ENCODE peak calls at places on chromosomes 16 and 17, in ten cellular contexts. F is IMR-90; O is ovary; M is tibial artery; Y is CD8-positive, alpha-beta T cell; K is OCI-LY7; W is endodermal cell; X is ascending aorta; I is upper lobe of right lung; U is GM23338. N is an unnamed sample. For H3K4me1, the result is how much of the 10 kb centered on the place peaks cover.

GRCh38 chr17:29158515-29159275 is 21.5 kb downstream of the MYO18A start:
- DNase-seq in F (peak), O (no peak), K (no peak), W (peak), I (no peak), M (no peak), Y (no peak), X (no peak), U (no peak), N (no peak)

GRCh38 chr17:35344262-35344661 is 29.2 kb downstream of the SLFN11 start:
- DNase-seq in Y (no peak), I (no peak), M (no peak), F (no peak), W (no peak), O (no peak), X (no peak), K (no peak), U (no peak), N (no peak)

GRCh38 chr17:33112763-33113162 is 121.1 kb downstream of the SPACA3 start:
- DNase-seq in K (no peak), M (no peak), F (peak), Y (no peak), U (peak), O (no peak), X (no peak), W (no peak), I (no peak), N (peak)

GRCh38 chr17:82272495-82273326 is 789 bp downstream of the CSNK1D start:
- DNase-seq in U (peak), X (no peak), K (peak), O (peak), M (peak), I (peak), Y (peak), F (no peak), W (peak), N (no peak)

GRCh38 chr16:4327782-4328579 is 12.1 kb downstream of the GLIS2 start:
- DNase-seq in F (peak), U (peak), X (no peak), K (peak), I (peak), M (peak), Y (peak), W (peak), O (peak), N (no peak)

GRCh38 chr17:45320931-45321461 is 4.2 kb upstream of the MAP3K14 start:
- DNase-seq in Y (no peak), X (no peak), M (peak), K (no peak), I (no peak), U (no peak), W (no peak), O (no peak), F (peak), N (peak)

GRCh38 chr17:16872836-16873653 is 98.9 kb downstream of the TNFRSF13B start:
- DNase-seq in O (no peak), U (peak), W (peak), Y (no peak), X (no peak), K (peak), F (no peak), M (no peak), I (peak), N (no peak)

GRCh38 chr17:55813944-55814343 is 63.1 kb downstream of the PCTP start:
- DNase-seq in O (no peak), U (no peak), I (no peak), Y (no peak), K (no peak), F (no peak), M (no peak), W (no peak), X (no peak), N (no peak)

GRCh38 chr16:71520550-71520949 is 5.7 kb upstream of the CHST4 start:
- DNase-seq in M (no peak), K (no peak), X (no peak), W (no peak), O (no peak), Y (no peak), F (no peak), U (no peak), I (no peak), N (peak)

GRCh38 chr16:11499295-11500089 is 87.2 kb downstream of the LITAF start:
- DNase-seq in F (no peak), O (no peak), K (no peak), W (peak), Y (no peak), M (no peak), U (peak), I (no peak), X (no peak), N (peak)

GRCh38 chr17:76262732-76263344 is 2.3 kb upstream of the UBALD2 start:
- DNase-seq in U (no peak), Y (no peak), K (peak), I (no peak), F (no peak), M (no peak), X (no peak), W (peak), O (no peak), N (no peak)

GRCh38 chr16:85328665-85329058 is 216.4 kb upstream of the CIBAR2 start:
- DNase-seq in M (no peak), I (no peak), O (no peak), X (no peak), Y (no peak), W (peak), U (peak), K (no peak), F (no peak), N (no peak)

GRCh38 chr16:55329791-55330190 is 5.8 kb downstream of the IRX6 start:
- DNase-seq in X (no peak), K (no peak), M (no peak), Y (no peak), I (no peak), U (peak), W (no peak), F (no peak), O (no peak), N (no peak)

GRCh38 chr16:15907863-15908478 is 19.6 kb upstream of the CEP20 start:
- DNase-seq in F (peak), M (no peak), I (no peak), X (no peak), W (peak), U (peak), Y (no peak), O (no peak), K (peak), N (no peak)

GRCh38 chr17:64406321-64407200 is 15.9 kb upstream of the PECAM1 start:
- DNase-seq in F (no peak), Y (no peak), K (peak), U (peak), X (no peak), M (no peak), O (peak), I (peak), W (peak), N (no peak)

GRCh38 chr17:66006654-66007053 is 185.3 kb downstream of the CEP112 start:
- DNase-seq in F (no peak), I (no peak), U (no peak), Y (no peak), O (no peak), W (no peak), X (no peak), K (no peak), M (no peak), N (no peak)

GRCh38 chr17:78490673-78491072 is 86.5 kb downstream of the DNAH17 start:
- DNase-seq in U (no peak), Y (no peak), I (no peak), K (no peak), M (no peak), F (no peak), W (no peak), O (no peak), X (no peak), N (no peak)

GRCh38 chr17:74694081-74694480 is 18.6 kb downstream of the CD300LF start:
- DNase-seq in F (no peak), M (no peak), Y (no peak), O (no peak), W (no peak), U (no peak), X (no peak), K (no peak), I (no peak), N (no peak)

GRCh38 chr17:83037084-83037950 is 42.1 kb upstream of the METRNL start:
- DNase-seq in K (no peak), W (peak), O (no peak), X (no peak), M (no peak), I (peak), F (no peak), Y (no peak), U (no peak), N (no peak)

GRCh38 chr16:14202697-14203096 is 131.6 kb downstream of the MRTFB start:
- DNase-seq in Y (no peak), K (no peak), M (no peak), O (no peak), I (no peak), W (no peak), U (peak), F (no peak), X (no peak), N (no peak)

GRCh38 chr17:75430159-75430748 is 24.8 kb upstream of the GRB2 start:
- DNase-seq in K (no peak), U (peak), Y (no peak), I (no peak), W (peak), F (peak), O (no peak), M (no peak), X (no peak), N (no peak)

GRCh38 chr17:1512351-1512750 is 4.1 kb downstream of the INPP5K start:
- DNase-seq in O (no peak), I (no peak), W (peak), K (no peak), X (no peak), M (no peak), Y (no peak), U (no peak), F (no peak), N (peak)

GRCh38 chr17:2909853-2910234 is 113.6 kb downstream of the RAP1GAP2 start:
- DNase-seq in M (no peak), O (no peak), W (no peak), K (no peak), Y (no peak), F (no peak), X (no peak), U (no peak), I (no peak), N (no peak)
- H3K4me1 ChIP-seq in M (under half), O (under half), W (under half), K (under half), Y (under half), F (under half), X (under half), U (under half), I (under half), N (under half)

GRCh38 chr16:70345840-70346239 is 863 bp upstream of the DDX19A start:
- DNase-seq in Y (no peak), K (no peak), I (no peak), U (no peak), O (no peak), X (no peak), M (no peak), F (no peak), W (no peak), N (no peak)
- H3K27ac ChIP-seq in Y (peak), K (peak), I (peak), U (peak), O (peak), X (peak), M (peak), F (no peak), W (peak), N (peak)

GRCh38 chr17:31489295-31490018 is 98.0 kb downstream of the RAB11FIP4 start:
- DNase-seq in U (peak), Y (peak), W (peak), K (no peak), X (no peak), M (no peak), I (peak), F (no peak), O (no peak), N (no peak)
- H3K4me1 ChIP-seq in U (under half), Y (half or more), W (under half), K (half or more), X (under half), M (under half), I (under half), F (under half), O (under half), N (under half)

DNA sequence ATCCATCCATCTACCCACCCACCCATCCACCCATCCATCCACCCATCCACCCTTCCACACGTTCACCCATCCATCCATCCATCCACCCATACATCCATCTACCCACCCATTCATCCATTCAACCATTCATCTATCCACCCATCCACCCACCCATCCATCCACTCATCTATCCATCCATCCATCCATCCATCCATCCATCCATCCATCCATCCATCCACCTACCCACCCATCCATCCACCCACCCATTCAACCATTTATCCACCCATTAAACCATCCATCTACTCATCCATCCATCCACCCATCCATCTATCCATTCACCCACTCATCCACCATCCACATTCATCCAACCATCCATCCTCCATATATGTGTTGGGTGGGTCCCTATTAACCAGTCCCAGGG is 26.2 kb upstream of the RPTOR start:
- DNase-seq in M (no peak), X (no peak), I (no peak), F (no peak), Y (no peak), O (no peak), K (no peak), W (no peak), U (no peak), N (no peak)
- H3K27ac ChIP-seq in M (no peak), X (no peak), I (no peak), F (no peak), Y (no peak), O (no peak), K (no peak), W (no peak), U (no peak), N (no peak)

GRCh38 chr16:89422905-89423630 is 67.3 kb downstream of the ANKRD11 start:
- DNase-seq in X (no peak), U (peak), Y (peak), M (no peak), K (no peak), W (no peak), O (no peak), F (peak), I (no peak), N (no peak)

GRCh38 chr16:89418352-89418751 is 72.0 kb downstream of the ANKRD11 start:
- DNase-seq in W (no peak), Y (no peak), X (no peak), F (no peak), U (no peak), K (no peak), M (no peak), I (no peak), O (no peak), N (no peak)

GRCh38 chr16:89417352-89417751 is 73.0 kb downstream of the ANKRD11 start:
- DNase-seq in M (no peak), K (no peak), W (no peak), Y (no peak), I (no peak), O (no peak), U (no peak), X (no peak), F (no peak), N (no peak)

GRCh38 chr16:89422527-89422904 is 67.8 kb downstream of the ANKRD11 start:
- DNase-seq in U (no peak), O (no peak), Y (no peak), K (no peak), I (no peak), F (peak), M (peak), W (no peak), X (peak), N (no peak)

DNA sequence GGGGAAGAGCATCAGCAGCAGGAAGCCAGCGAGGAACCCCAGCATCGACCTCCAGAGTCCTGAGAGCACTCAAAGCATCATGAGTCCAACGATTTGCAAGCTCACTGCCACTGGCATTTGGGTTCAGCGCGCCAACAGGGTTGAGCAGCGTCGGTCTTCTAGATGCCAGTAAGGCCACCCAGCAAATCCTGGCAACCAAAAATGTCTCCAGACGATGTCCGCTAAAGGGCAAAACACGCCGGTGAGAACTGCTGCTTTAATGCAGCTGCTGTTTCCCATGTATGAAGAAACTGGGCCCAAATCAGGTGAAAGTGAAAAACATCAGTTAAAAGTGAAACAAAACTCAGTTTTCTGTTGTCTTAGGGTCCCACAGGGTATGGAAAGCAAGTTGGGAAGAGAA is 70.2 kb downstream of the ANKRD11 start:
- DNase-seq in Y (no peak), W (no peak), M (no peak), O (no peak), X (no peak), I (no peak), K (no peak), U (no peak), F (no peak), N (no peak)
- H3K4me1 ChIP-seq in Y (half or more), W (under half), M (under half), O (under half), X (under half), I (under half), K (under half), U (under half), F (under half), N (under half)

DNA sequence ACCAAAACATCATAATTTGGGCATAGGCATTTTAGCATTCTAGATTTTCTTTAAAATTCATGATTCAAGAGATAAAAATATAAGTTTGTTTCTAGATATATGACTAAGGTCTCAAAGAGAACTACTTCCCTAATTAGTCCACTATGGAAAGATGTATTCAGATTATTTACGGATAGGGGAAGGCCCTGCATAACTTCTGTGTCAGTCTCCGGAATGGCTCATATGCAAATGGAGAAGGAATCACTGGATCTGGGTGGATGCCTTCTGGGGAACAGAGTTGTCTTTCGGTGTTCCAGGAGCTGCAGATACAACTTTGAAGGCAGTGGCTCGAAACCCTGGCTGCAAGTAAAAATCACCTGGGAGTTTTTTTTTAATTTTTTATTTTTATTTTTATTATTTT is 17.1 kb upstream of the WFIKKN2 start:
- DNase-seq in M (no peak), X (no peak), Y (no peak), O (no peak), I (no peak), U (no peak), W (no peak), F (no peak), K (no peak), N (peak)
- H3K27ac ChIP-seq in M (no peak), X (no peak), Y (no peak), O (no peak), I (no peak), U (no peak), W (no peak), F (no peak), K (no peak), N (peak)

DNA sequence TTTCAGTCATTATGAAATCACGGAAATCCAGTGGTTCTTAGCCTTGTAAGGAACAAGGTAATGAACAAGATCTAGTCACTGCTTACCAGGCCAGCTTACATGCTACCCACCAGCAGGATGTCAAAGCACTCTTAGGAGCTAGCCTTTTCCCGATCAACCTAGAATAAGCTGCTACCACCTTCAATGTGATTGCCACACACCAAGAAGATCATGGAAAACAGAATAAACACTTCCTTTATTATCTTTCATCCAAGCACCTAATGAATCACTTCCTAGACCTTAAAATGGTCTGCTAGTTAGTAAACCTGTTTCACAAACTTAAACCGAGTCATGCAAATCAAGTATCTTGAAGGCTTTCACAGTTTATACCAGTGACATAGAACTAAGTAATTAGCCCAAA is 5.0 kb downstream of the BBS2 start:
- DNase-seq in Y (no peak), K (no peak), F (peak), X (no peak), I (no peak), U (no peak), W (no peak), M (no peak), O (no peak), N (peak)
- H3K4me1 ChIP-seq in Y (under half), K (under half), F (under half), X (under half), I (under half), U (under half), W (under half), M (under half), O (under half), N (under half)

DNA sequence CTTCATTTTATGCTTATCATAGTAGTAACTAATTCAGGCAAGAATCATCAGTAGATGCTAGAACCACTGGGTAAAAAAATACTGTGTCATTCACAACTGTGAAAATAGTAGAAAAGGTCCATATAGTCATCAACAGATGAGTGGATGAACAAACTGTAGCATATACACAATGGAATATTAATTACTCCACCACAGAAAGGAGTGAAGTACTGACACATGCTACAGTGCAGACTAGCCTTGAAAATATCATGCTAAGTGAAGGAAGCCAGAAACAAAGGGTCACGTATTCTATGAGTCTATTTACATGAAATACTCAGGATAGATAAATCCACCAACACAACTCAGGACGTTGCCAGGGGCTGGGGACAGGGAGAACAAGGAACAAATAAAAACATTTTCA is 13.3 kb downstream of the USP22 start:
- DNase-seq in U (no peak), M (no peak), K (no peak), Y (no peak), I (no peak), F (no peak), O (no peak), X (no peak), W (no peak), N (no peak)
- H3K27ac ChIP-seq in U (no peak), M (peak), K (no peak), Y (no peak), I (no peak), F (no peak), O (no peak), X (peak), W (no peak), N (no peak)

GRCh38 chr16:89961920-89962319 is 13.4 kb downstream of the DEF8 start:
- DNase-seq in F (no peak), U (no peak), I (no peak), Y (no peak), W (no peak), M (no peak), X (no peak), O (no peak), K (no peak), N (no peak)
- H3K4me1 ChIP-seq in F (under half), U (under half), I (under half), Y (under half), W (under half), M (under half), X (under half), O (under half), K (under half), N (under half)

DNA sequence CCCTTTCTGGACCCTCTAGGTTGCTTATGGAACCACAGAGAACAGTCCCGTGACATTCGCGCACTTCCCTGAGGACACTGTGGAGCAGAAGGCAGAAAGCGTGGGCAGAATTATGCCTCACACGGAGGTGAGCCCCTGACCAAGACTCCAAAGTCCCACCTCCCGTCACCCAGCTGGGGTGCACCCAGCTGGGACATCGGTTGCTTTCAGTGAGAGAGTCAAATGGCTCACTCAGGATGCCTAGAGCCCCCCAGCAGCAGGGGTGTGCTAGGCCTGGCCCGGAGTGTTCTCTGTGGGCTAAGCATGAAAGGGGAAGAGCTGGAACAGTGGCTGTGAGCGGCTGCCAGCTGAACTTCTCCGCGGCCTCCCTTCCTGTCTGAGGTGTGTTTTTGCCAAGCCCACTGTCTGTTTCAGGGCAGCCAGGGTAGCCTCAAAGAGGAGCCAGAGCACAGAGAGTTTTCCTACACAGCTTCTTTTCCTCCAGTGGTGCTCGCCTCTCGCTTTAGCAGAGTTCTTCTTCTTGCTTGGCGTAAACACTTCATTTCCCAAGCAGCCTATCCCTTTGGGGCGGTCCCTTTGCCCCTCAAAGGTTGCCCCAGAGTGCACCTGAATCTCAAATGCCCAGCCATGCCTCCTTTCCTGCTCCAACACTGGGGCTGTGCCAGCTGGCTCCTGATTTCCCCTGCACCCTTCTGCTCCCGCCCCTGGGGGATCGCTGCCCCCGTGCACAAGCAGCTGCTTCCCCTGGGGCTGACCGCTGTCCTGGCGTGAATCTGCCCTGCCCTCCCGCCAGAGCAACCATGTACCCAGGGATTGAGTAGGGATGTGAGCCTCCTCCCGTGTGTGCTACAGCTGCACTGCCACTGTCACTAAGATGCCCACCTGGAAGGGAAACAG is 2.6 kb upstream of the CHAD start:
- DNase-seq in X (no peak), W (no peak), F (no peak), I (no peak), U (no peak), O (no peak), Y (no peak), K (no peak), M (no peak), N (no peak)
- H3K27ac ChIP-seq in X (no peak), W (no peak), F (no peak), I (no peak), U (no peak), O (no peak), Y (no peak), K (no peak), M (no peak), N (no peak)